ENCODE peak calls at places on chromosomes 2 and 18, in ten cellular contexts. B is IMR-90; W is right lobe of liver; R is Panc1; L is HepG2; U is mesenchymal stem cell; Y is A549; I is tibial artery; O is heart left ventricle; N is CD8-positive, alpha-beta T cell. F is an unnamed sample.
A peak's percentile ranks its signal among the peaks of the same experiment; 100 is the strongest.

GRCh38 chr18:11178951-11179549 is 29.7 kb upstream of the PIEZO2 start:
- DNase-seq in B (no peak), W (no peak), R (no peak), L (no peak), U (no peak), Y (no peak), I (peak; percentile 90), O (peak; percentile 16), N (no peak), F (peak; percentile 88)

GRCh38 chr18:25795178-25795577 is 295.2 kb downstream of the SS18 start:
- DNase-seq in B (no peak), W (no peak), R (no peak), L (no peak), U (no peak), Y (no peak), I (no peak), O (no peak), N (no peak), F (no peak)

GRCh38 chr2:190791347-190791982 is 89.2 kb upstream of the GLS start:
- DNase-seq in B (peak; percentile 59), W (no peak), R (no peak), L (no peak), U (peak; percentile 84), Y (no peak), I (peak; percentile 42), O (peak; percentile 65), N (no peak), F (peak; percentile 87)

GRCh38 chr2:240925576-240926515 is 19.7 kb downstream of the CROCC2 start:
- DNase-seq in B (no peak), W (peak; percentile 52), R (no peak), L (no peak), U (no peak), Y (no peak), I (peak; percentile 15), O (peak; percentile 4), N (no peak), F (no peak)

GRCh38 chr2:159933727-159934049 is 128.7 kb downstream of the PLA2R1 start:
- DNase-seq in B (no peak), W (no peak), R (no peak), L (no peak), U (peak; percentile 23), Y (no peak), I (no peak), O (no peak), N (no peak), F (no peak)

GRCh38 chr2:165952600-165953210 is 871 bp downstream of the TTC21B start:
- DNase-seq in B (peak; percentile 3), W (no peak), R (no peak), L (peak; percentile 12), U (peak; percentile 59), Y (no peak), I (no peak), O (no peak), N (no peak), F (peak; percentile 4)

GRCh38 chr2:98446850-98447249 is 2.2 kb downstream of the INPP4A start:
- DNase-seq in B (no peak), W (no peak), R (no peak), L (no peak), U (no peak), Y (no peak), I (no peak), O (no peak), N (no peak), F (no peak)

GRCh38 chr2:11270891-11271290 is 73.5 kb downstream of the ROCK2 start:
- DNase-seq in B (peak; percentile 92), W (no peak), R (no peak), L (no peak), U (peak; percentile 62), Y (no peak), I (no peak), O (no peak), N (no peak), F (peak; percentile 46)

GRCh38 chr2:45745231-45745630 is 93.8 kb downstream of the PRKCE start:
- DNase-seq in B (no peak), W (no peak), R (no peak), L (no peak), U (no peak), Y (no peak), I (no peak), O (no peak), N (no peak), F (no peak)

GRCh38 chr2:45750484-45750883 is 99.0 kb downstream of the PRKCE start:
- DNase-seq in B (no peak), W (no peak), R (no peak), L (no peak), U (no peak), Y (no peak), I (no peak), O (no peak), N (no peak), F (no peak)

GRCh38 chr2:45746888-45747287 is 95.4 kb downstream of the PRKCE start:
- DNase-seq in B (no peak), W (no peak), R (no peak), L (no peak), U (no peak), Y (no peak), I (no peak), O (no peak), N (no peak), F (no peak)

GRCh38 chr2:45747363-45747762 is 95.9 kb downstream of the PRKCE start:
- DNase-seq in B (no peak), W (no peak), R (no peak), L (no peak), U (no peak), Y (no peak), I (no peak), O (no peak), N (no peak), F (no peak)

GRCh38 chr2:45748239-45748638 is 96.8 kb downstream of the PRKCE start:
- DNase-seq in B (peak; percentile 63), W (no peak), R (no peak), L (no peak), U (no peak), Y (no peak), I (no peak), O (no peak), N (no peak), F (peak; percentile 13)
- H3K27ac ChIP-seq in B (no peak overlapping the region), W (no peak overlapping the region), R (no peak overlapping the region), L (no peak overlapping the region), U (no peak overlapping the region), Y (no peak overlapping the region), I (no peak overlapping the region), O (no peak overlapping the region), N (no peak overlapping the region), F (no peak overlapping the region)

GRCh38 chr2:31213883-31214637 is 3.3 kb downstream of the CAPN14 start:
- DNase-seq in B (no peak), W (no peak), R (no peak), L (no peak), U (no peak), Y (no peak), I (no peak), O (no peak), N (no peak), F (no peak)

GRCh38 chr2:31214638-31214915 is 2.7 kb downstream of the CAPN14 start:
- DNase-seq in B (no peak), W (no peak), R (no peak), L (no peak), U (no peak), Y (no peak), I (no peak), O (no peak), N (no peak), F (no peak)

GRCh38 chr2:31217465-31218200 is at the start of gene CAPN14:
- DNase-seq in B (no peak), W (no peak), R (no peak), L (no peak), U (peak; percentile 39), Y (no peak), I (no peak), O (no peak), N (no peak), F (no peak)

GRCh38 chr2:31219131-31219969 is 2.0 kb upstream of the CAPN14 start:
- DNase-seq in B (no peak), W (no peak), R (no peak), L (no peak), U (peak; percentile 35), Y (peak; percentile 19), I (no peak), O (no peak), N (no peak), F (no peak)

DNA sequence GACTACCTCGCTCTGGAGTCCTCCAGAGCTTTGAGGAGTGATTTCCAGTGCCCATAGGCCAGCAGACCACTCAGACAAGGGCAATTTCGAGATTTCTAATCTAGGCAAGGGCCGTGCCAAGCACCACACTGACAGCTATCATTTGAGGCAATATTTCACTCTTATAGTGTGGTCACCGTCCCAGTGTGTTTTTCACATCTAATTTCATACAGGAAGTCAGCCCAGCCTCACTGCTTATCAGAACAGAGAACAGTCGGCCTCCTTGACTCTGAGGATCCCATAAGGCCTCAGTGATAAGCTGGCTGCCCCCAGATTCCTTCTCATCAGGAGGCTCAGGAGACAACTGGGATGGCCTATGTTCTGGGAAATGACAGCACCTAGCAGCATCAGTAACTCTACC is 581 bp downstream of the CAPN14 start:
- DNase-seq in B (no peak), W (no peak), R (no peak), L (no peak), U (no peak), Y (no peak), I (no peak), O (no peak), N (no peak), F (no peak)
- H3K4me1 ChIP-seq in B (no peaks in the 10 kb centered on the region), W (no peaks in the 10 kb centered on the region), R (no peaks in the 10 kb centered on the region), L (no peaks in the 10 kb centered on the region), U (no peaks in the 10 kb centered on the region), Y (no peaks in the 10 kb centered on the region), I (no peaks in the 10 kb centered on the region), O (no peaks in the 10 kb centered on the region), N (no peaks in the 10 kb centered on the region), F (no peaks in the 10 kb centered on the region)

GRCh38 chr18:14285053-14285452 is 152.8 kb upstream of the ZNF519 start:
- DNase-seq in B (no peak), W (no peak), R (no peak), L (no peak), U (no peak), Y (no peak), I (no peak), O (no peak), N (no peak), F (no peak)
- H3K27ac ChIP-seq in B (no peak overlapping the region), W (no peak overlapping the region), R (no peak overlapping the region), L (no peak overlapping the region), U (no peak overlapping the region), Y (no peak overlapping the region), I (no peak overlapping the region), O (no peak overlapping the region), N (no peak overlapping the region), F (no peak overlapping the region)

DNA sequence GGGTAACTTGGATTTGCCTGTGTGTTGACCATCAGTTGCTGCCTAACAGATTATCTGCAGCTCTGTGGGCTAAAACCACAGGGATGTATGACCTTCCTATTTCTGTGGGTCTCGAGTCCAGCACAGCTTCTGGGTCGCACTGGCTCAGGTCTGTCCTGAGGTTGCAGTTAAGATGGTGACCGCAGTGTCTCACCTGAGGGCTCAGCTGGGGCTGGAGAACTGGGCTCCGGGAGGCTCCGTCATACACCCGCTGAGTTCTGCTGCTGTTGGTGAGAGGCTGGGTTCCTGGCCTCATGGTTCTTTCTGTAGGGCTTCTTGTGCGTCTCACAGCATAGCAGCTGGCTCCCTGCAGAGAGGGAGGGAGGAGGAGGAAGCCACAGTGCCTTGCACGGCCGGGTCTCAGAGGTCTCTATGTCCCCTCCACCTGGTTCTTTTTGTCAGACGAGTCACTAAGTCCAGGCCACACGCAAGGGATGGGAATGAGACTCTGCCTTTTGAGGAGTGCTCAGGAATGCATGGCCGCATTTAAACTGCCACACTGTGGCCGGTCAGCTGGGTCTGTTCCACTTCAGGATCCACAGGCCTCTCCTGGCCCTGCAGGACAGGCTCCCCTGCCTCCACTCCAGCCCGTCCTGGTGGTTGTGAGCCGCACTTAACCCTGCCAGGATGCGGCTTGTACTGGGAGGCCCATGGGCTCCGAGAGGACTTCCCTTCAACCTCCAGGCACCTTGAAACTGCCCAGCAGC is 67.2 kb downstream of the ADI1 start:
- DNase-seq in B (no peak), W (no peak), R (no peak), L (no peak), U (no peak), Y (no peak), I (no peak), O (no peak), N (no peak), F (no peak)
- H3K4me1 ChIP-seq in B (no peaks in the 10 kb centered on the region), W (no peaks in the 10 kb centered on the region), R (no peaks in the 10 kb centered on the region), L (peaks cover 20% of the 10 kb centered on the region), U (peaks cover 7% of the 10 kb centered on the region), Y (no peaks in the 10 kb centered on the region), I (no peaks in the 10 kb centered on the region), O (peaks cover 52% of the 10 kb centered on the region), N (no peaks in the 10 kb centered on the region), F (no peaks in the 10 kb centered on the region)

F was measured in astrocyte.